ENCODE peak calls at places on chromosomes 6 and 20, in five cellular contexts. C is upper lobe of right lung, W is HCT116, D is foreskin keratinocyte, R is kidney. S is an unnamed sample.

GRCh38 chr6:27478141-27478705 is 5.3 kb upstream of the ZNF184 start:
- DNase-seq in D (peak; percentile 28), C (no peak), R (no peak), W (no peak), S (no peak)

GRCh38 chr6:31771992-31772358 is 5.2 kb downstream of the VWA7 start:
- DNase-seq in C (no peak), W (no peak), R (no peak), D (no peak), S (no peak)

GRCh38 chr6:52529311-52529710 is 47.5 kb downstream of the TRAM2 start:
- DNase-seq in C (no peak), D (no peak), W (no peak), R (no peak), S (no peak)

GRCh38 chr6:53894086-53894485 is 99.3 kb downstream of the LRRC1 start:
- DNase-seq in W (no peak), C (no peak), R (no peak), D (peak; percentile 80), S (no peak)

GRCh38 chr6:155447949-155448348 is 7.7 kb downstream of the NOX3 start:
- DNase-seq in C (no peak), D (no peak), R (no peak), W (no peak), S (no peak)

GRCh38 chr6:56946368-56946767 is 8.5 kb upstream of the BEND6 start:
- DNase-seq in D (no peak), W (no peak), C (no peak), R (no peak), S (no peak)

GRCh38 chr6:63882208-63882607 is 246.6 kb downstream of the PHF3 start:
- DNase-seq in D (no peak), W (peak; percentile 7), C (no peak), R (no peak), S (no peak)

GRCh38 chr6:134787261-134787871 is 162.5 kb downstream of the ALDH8A1 start:
- DNase-seq in R (no peak), W (peak; percentile 1), C (no peak), D (peak; percentile 79), S (no peak)

GRCh38 chr20:42161228-42161829 is 543.2 kb upstream of the CHD6 start:
- DNase-seq in W (no peak), C (no peak), R (no peak), D (no peak), S (no peak)

GRCh38 chr6:161836643-161837448 is 563.0 kb upstream of the AGPAT4 start:
- DNase-seq in R (no peak), W (peak; percentile 7), C (no peak), D (no peak), S (no peak)

GRCh38 chr6:41278699-41279405 is 7.6 kb downstream of the TREM1 start:
- DNase-seq in R (no peak), C (no peak), W (peak; percentile 69), D (peak; percentile 29), S (peak; percentile 39)

GRCh38 chr6:150267686-150268561 is 100.9 kb upstream of the IYD start:
- DNase-seq in D (peak; percentile 94), W (no peak), C (no peak), R (no peak), S (no peak)

GRCh38 chr6:145963216-145964068 is 716 bp downstream of the SHPRH start:
- DNase-seq in D (peak; percentile 45), W (peak; percentile 1), R (peak; percentile 86), C (peak; percentile 78), S (no peak)

GRCh38 chr6:108562503-108562993 is 1.8 kb downstream of the FOXO3 start:
- DNase-seq in D (peak; percentile 90), W (peak; percentile 69), R (peak; percentile 82), C (peak; percentile 82), S (peak; percentile 65)

GRCh38 chr20:29876911-29877285 is 1380.6 kb upstream of the DEFB115 start:
- DNase-seq in D (no peak), R (peak; percentile 76), W (no peak), C (peak; percentile 65), S (no peak)

GRCh38 chr6:44470106-44470446 is 82.6 kb downstream of the CDC5L start:
- DNase-seq in C (no peak), W (no peak), D (peak; percentile 49), R (no peak), S (no peak)
- TF ChIP-seq CTCF in C (no peak), W (no peak), D (no peak), R (no peak), S (no peak)

DNA sequence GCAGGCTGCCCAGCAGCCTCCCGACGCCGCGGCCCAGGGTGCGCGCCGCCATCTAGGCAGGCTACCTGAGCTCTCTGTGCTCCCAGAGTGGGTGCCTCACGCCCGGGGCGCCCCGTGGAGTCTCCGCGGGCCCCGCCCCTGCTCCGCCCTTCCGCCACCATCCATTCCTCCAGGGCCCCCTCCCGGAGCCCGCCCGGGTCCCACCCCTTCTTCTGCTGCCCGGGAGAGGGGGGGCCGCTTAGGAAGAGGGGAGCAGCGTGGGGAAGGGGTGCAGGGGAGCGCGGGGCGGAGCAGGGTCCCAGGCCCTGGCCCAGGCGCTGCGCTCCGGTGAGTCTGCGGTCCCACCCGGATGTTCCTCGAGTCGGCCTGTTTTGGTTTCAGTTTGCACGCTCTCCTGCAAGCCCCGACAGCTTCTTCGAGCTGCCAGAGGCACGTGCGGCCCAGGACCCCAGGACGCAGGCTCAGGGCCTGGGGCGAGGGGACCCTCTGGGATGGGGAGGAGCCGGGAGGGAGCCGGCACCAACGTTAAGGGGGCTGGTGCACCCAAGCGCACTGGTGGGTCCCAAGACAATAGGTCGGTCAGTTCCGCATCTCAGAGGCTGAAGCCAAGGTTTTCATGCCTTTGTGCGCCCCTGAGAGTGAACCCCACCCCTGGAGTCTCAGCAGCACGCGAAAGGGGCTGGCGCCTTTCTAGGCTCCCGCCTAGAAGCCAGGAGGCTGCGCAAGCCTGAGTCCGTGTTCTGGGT is at the start of gene ACSS1:
- DNase-seq in D (peak; percentile 28), C (peak; percentile 89), W (no peak), R (peak; percentile 93), S (peak; percentile 78)
- H3K27ac ChIP-seq in D (no peak within 1 kb of the TSS), C (peak within 1 kb of the TSS; percentile 95), W (no peak within 1 kb of the TSS), R (peak within 1 kb of the TSS; percentile 95), S (peak within 1 kb of the TSS; percentile 94)

DNA sequence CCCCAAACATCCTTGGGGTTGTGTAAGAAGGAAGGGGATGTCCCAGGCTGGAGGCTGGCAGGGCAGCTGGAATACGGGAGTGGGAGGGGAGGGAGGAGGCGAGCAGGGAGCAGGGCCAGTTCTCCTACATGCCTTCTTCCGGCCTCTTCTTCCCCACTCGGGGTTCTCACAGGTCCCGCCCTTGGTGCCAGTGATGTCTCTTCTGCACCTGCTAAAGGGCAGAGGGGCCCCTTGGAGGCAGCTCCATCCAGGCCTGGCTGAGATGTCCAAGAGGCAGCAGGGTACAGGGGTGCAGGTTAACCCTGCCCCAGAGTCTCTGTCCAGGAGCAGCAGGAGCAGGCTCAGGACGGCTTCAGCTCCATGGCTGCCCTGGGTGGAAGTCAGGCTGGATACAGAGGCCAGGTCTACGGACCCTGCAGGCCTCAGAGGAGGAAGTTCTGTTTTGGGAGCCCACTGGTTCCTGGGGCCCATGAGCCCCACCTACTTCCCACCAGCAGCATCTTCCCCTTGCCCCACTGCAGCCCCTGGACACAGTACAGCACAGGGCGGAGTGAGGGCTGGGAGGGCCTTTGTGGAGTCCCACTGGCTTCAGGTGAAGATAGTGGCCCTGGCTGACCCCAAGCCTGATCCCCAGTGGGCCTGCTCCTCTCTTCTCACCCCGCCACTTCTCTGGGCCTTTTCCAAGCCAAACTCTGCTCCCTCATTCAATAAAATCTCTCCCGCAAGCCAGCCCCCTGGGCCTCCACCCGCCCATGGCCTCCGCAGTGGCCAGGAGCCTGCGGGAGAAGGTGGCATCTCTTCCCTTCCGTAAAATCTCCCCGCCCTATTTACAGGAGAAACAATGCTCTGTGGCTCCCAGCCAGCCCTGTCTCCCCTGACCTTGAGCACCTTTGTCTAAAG is 60.4 kb downstream of the YTHDF1 start:
- DNase-seq in C (no peak), D (no peak), R (peak; percentile 39), W (no peak), S (no peak)
- H3K4me1 ChIP-seq in C (no peaks in the 10 kb centered on the region), D (no peaks in the 10 kb centered on the region), R (no peaks in the 10 kb centered on the region), W (no peaks in the 10 kb centered on the region), S (no peaks in the 10 kb centered on the region)

GRCh38 chr20:46562373-46563169 is 12.1 kb upstream of the OCSTAMP start:
- DNase-seq in R (no peak), D (peak; percentile 47), W (peak; percentile 47), C (no peak), S (peak; percentile 63)
- TF ChIP-seq CTCF in R (peak; percentile 70), D (peak; percentile 81), W (peak; percentile 33), C (peak; percentile 91), S (peak; percentile 71)

GRCh38 chr6:55822815-55823214 is 52.6 kb downstream of the BMP5 start:
- DNase-seq in C (no peak), W (no peak), D (peak; percentile 63), R (no peak), S (no peak)
- H3K27ac ChIP-seq in C (no peak overlapping the region), W (no peak overlapping the region), D (no peak overlapping the region), R (no peak overlapping the region), S (no peak overlapping the region)

GRCh38 chr6:141403827-141404226 is 728.9 kb upstream of the GJE1 start:
- DNase-seq in R (no peak), D (no peak), C (no peak), W (no peak), S (no peak)
- H3K4me1 ChIP-seq in R (no peaks in the 10 kb centered on the region), D (no peaks in the 10 kb centered on the region), C (no peaks in the 10 kb centered on the region), W (no peaks in the 10 kb centered on the region), S (no peaks in the 10 kb centered on the region)

DNA sequence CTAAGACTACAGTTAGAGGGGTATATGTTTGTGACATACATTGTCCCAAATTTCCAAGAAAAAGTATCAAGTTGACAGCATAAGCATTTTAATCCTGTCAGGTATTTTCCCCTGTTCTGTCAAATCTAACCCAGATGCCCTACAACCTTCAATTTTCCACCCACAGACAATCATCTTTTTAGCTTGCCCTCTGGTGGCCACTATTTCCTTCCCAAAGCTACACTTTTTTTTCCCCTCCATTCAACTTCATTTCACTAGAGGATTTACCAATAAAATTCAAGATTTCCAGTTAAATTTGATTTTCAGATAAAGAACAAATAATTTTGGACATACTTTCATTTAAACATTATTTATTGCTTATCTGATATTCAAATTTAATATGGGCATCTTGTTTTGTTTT is 286.6 kb downstream of the TENT5A start:
- DNase-seq in W (peak; percentile 37), D (peak; percentile 20), R (no peak), C (no peak), S (no peak)
- TF ChIP-seq CTCF in W (peak; percentile 60), D (peak; percentile 62), R (no peak), C (peak; percentile 32), S (no peak)

S was measured in uterus.